ENCODE peak calls at places on chromosomes 11 and 22, in four cellular contexts. I, O, R and K are unnamed samples.
A peak's percentile ranks its signal among the peaks of the same experiment; 100 is the strongest.

GRCh38 chr11:5011254-5011653 is 16.6 kb downstream of the OR51L1 start:
- DNase-seq in I (no peak), O (no peak), R (no peak), K (no peak)

GRCh38 chr22:20031732-20032406 is 11.0 kb downstream of the TANGO2 start:
- DNase-seq in I (no peak), O (no peak), R (no peak), K (no peak)

GRCh38 chr22:32204856-32205722 is at the start of gene RFPL2:
- DNase-seq in I (peak; percentile 5), O (peak; percentile 61), R (no peak), K (no peak)

GRCh38 chr11:429391-429790 is 12.4 kb downstream of the ANO9 start:
- DNase-seq in I (no peak), O (no peak), R (no peak), K (no peak)

GRCh38 chr11:119538748-119539147 is 115.8 kb upstream of the THY1 start:
- DNase-seq in I (no peak), O (no peak), R (no peak), K (no peak)

GRCh38 chr11:128215238-128215882 is 372.0 kb downstream of the ETS1 start:
- DNase-seq in I (no peak), O (no peak), R (no peak), K (no peak)

GRCh38 chr11:74464746-74465145 is 2.6 kb downstream of the KCNE3 start:
- DNase-seq in I (no peak), O (no peak), R (no peak), K (no peak)

GRCh38 chr11:66567787-66568123 is 651 bp downstream of the CTSF start:
- DNase-seq in I (no peak), O (no peak), R (no peak), K (no peak)

GRCh38 chr11:65424200-65425104 is 1.9 kb downstream of the NEAT1 start:
- DNase-seq in I (peak; percentile 50), O (no peak), R (no peak), K (no peak)

GRCh38 chr11:11004069-11004468 is 146.2 kb upstream of the ZBED5 start:
- DNase-seq in I (no peak), O (no peak), R (no peak), K (no peak)

GRCh38 chr11:128316541-128317206 is 270.7 kb downstream of the ETS1 start:
- DNase-seq in I (no peak), O (no peak), R (no peak), K (no peak)

GRCh38 chr11:64538501-64538951 is 52.5 kb upstream of the SLC22A12 start:
- DNase-seq in I (no peak), O (no peak), R (no peak), K (no peak)

GRCh38 chr11:81840375-81840774 is 893.3 kb downstream of the FAM181B start:
- DNase-seq in I (no peak), O (no peak), R (no peak), K (no peak)

GRCh38 chr11:119370486-119371046 is 10.9 kb downstream of the USP2 start:
- DNase-seq in I (peak; percentile 54), O (peak; percentile 71), R (no peak), K (no peak)

GRCh38 chr11:121452609-121453150 is at the start of gene SORL1-AS1:
- DNase-seq in I (no peak), O (no peak), R (no peak), K (no peak)

GRCh38 chr11:83467841-83468240 is 181.7 kb upstream of the CCDC90B start:
- DNase-seq in I (no peak), O (no peak), R (no peak), K (no peak)

GRCh38 chr11:38315151-38315550 is 1717.1 kb upstream of the RAG2 start:
- DNase-seq in I (no peak), O (no peak), R (no peak), K (no peak)

GRCh38 chr22:29623553-29624169 is 20.2 kb downstream of the NF2 start:
- DNase-seq in I (no peak), O (no peak), R (no peak), K (no peak)

GRCh38 chr11:64571410-64572091 is 19.5 kb upstream of the SLC22A12 start:
- DNase-seq in I (peak; percentile 61), O (peak; percentile 28), R (no peak), K (no peak)

GRCh38 chr11:130721736-130722135 is 194.5 kb downstream of the SNX19 start:
- DNase-seq in I (no peak), O (no peak), R (no peak), K (no peak)

GRCh38 chr22:38180841-38181452 is 683 bp downstream of the PLA2G6 start:
- DNase-seq in I (peak; percentile 50), O (no peak), R (no peak), K (no peak)

GRCh38 chr11:79274636-79275315 is 166.1 kb downstream of the TENM4 start:
- DNase-seq in I (no peak), O (no peak), R (no peak), K (no peak)

GRCh38 chr11:32374261-32374711 is 61.1 kb downstream of the WT1 start:
- DNase-seq in I (peak; percentile 89), O (peak; percentile 62), R (peak; percentile 46), K (peak; percentile 25)

GRCh38 chr11:16276251-16276650 is 80.1 kb downstream of the SOX6 start:
- DNase-seq in I (no peak), O (no peak), R (no peak), K (no peak)

GRCh38 chr11:81966340-81966739 is 767.3 kb downstream of the FAM181B start:
- DNase-seq in I (no peak), O (no peak), R (no peak), K (no peak)

GRCh38 chr11:75337195-75337654 is 14.2 kb downstream of the ARRB1 start:
- DNase-seq in I (peak; percentile 59), O (no peak), R (no peak), K (no peak)

GRCh38 chr11:119169272-119169719 is 771 bp downstream of the NLRX1 start:
- DNase-seq in I (no peak), O (peak; percentile 37), R (peak; percentile 75), K (no peak)

GRCh38 chr11:95593101-95593500 is 196.5 kb downstream of the FAM76B start:
- DNase-seq in I (no peak), O (no peak), R (no peak), K (no peak)

GRCh38 chr11:71356280-71356876 is 91.8 kb downstream of the DHCR7 start:
- DNase-seq in I (no peak), O (no peak), R (no peak), K (no peak)

GRCh38 chr11:109304159-109304558 is 117.8 kb upstream of the C11orf87 start:
- DNase-seq in I (no peak), O (no peak), R (no peak), K (no peak)

GRCh38 chr11:110962907-110963306 is 250.7 kb upstream of the ARHGAP20 start:
- DNase-seq in I (no peak), O (no peak), R (no peak), K (no peak)

GRCh38 chr11:61353109-61354067 is 8.3 kb downstream of the CYB561A3 start:
- DNase-seq in I (no peak), O (no peak), R (no peak), K (no peak)

GRCh38 chr11:33530824-33531223 is 169.8 kb downstream of the C11orf91 start:
- DNase-seq in I (no peak), O (no peak), R (no peak), K (no peak)

GRCh38 chr22:38943882-38944281 is 13.5 kb upstream of the APOBEC3A start:
- DNase-seq in I (no peak), O (no peak), R (no peak), K (no peak)

DNA sequence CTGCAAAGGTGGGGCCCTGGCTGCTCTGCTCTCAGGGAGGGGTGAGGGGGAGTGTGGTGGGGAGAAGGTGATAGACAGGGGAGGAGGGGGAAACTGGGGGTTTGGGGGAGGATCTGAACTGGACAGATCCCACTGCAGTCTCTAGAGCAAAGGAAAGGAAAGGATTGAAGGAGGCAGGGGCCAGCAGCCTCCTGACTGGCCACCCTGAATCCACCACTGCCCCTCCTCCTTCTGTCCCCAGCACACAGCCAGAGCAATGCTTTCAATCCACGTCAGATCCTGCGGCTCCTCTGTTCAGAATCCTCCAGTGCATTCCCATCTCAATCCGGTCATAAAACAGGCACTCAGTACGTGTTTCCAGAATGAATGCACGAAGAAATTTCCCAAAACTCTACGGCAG is 211.1 kb downstream of the CEP164 start:
- DNase-seq in I (no peak), O (no peak), R (no peak), K (no peak)
- TF ChIP-seq CBX5 in I (no peak), O (no peak), R (no peak), K (no peak)

GRCh38 chr11:118067006-118067405 is 9.9 kb upstream of the TMPRSS4 start:
- DNase-seq in I (no peak), O (no peak), R (no peak), K (no peak)
- TF ChIP-seq CBX5 in I (no peak), O (no peak), R (no peak), K (no peak)

DNA sequence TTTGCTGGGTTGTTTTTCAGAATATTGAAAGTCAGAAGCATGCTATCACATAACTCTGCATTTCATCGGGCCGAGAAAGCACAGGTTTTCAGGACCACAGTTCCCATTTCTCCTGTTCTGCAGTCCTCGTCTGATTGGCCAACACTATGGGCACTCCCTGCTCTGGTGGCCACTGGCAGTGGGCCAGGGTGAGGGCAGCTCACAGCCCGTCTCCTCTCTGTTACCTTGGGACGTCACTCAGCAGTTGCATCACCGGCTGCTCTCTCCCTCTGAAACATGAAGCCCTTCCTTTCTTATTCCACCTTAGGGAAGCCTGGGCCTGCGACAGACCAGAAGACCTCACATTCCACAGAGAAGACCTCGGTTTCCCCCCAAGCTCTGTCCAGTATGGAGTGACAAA is 11.4 kb upstream of the MICAL3 start:
- DNase-seq in I (no peak), O (peak; percentile 82), R (no peak), K (no peak)
- TF ChIP-seq CBX5 in I (no peak), O (no peak), R (no peak), K (no peak)

DNA sequence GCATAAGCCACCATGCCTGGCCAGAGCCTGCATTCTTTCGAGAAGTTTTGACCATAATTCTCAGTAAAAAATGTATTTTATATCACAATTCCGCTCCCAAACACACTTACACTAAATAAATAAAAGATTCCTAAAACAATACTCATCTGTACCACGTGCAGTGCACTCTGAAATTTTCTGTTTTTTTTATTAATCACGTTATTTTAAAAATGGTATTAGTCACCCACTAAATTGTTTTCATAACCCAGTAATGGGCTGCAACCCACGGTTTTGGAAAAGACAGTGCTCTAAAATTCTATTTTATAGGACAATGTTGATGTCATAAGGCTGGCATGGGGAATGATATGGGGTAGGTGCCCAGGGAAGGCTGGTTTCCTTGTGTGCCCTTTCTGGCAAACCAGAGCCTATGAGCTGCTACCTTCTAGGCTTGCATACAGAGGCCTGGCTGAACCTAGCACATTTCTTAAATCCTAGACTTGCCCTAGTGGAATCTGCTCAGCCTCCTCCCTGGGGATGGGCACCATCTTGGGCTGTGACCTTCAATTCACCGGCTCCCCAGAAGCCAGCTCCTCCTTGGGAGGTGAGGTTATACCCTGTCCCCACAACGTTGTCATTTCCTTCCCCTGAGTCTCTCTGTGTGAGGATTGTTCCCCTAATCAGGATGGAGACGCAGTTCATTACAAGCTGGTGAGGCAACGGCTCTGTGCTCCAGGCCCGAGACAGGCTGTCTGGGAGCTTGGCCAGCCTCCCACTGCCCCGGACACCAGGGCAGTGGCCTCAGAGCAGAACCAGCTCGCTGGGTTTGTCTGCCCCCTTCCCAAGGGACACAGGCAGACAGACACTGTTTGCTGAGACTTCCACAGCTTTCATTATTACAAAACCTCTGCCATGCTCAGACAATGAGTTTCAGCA is 116.5 kb upstream of the NAV2 start:
- DNase-seq in I (no peak), O (no peak), R (no peak), K (no peak)
- TF ChIP-seq CBX5 in I (no peak), O (no peak), R (no peak), K (no peak)

GRCh38 chr11:122995526-122995925 is 13.9 kb upstream of the BSX start:
- DNase-seq in I (no peak), O (no peak), R (no peak), K (no peak)
- TF ChIP-seq CBX5 in I (no peak), O (no peak), R (no peak), K (no peak)